ENCODE peak calls at places on chromosomes 11 and 22, in six cellular contexts. O, E, T, U, W and G are unnamed samples. For H3K27me3, the result is how much of the 10 kb centered on the place peaks cover.

GRCh38 chr11:113419426-113420003 is 31.9 kb downstream of the ANKK1 start:
- DNase-seq in O (no peak), E (no peak), T (no peak), U (no peak), W (no peak), G (no peak)

GRCh38 chr11:71144010-71144409 is 108.4 kb downstream of the SHANK2 start:
- DNase-seq in O (no peak), E (no peak), T (no peak), U (no peak), W (no peak), G (no peak)

GRCh38 chr11:10407749-10408472 is 47.2 kb upstream of the AMPD3 start:
- DNase-seq in O (no peak), E (no peak), T (no peak), U (no peak), W (no peak), G (no peak)

GRCh38 chr11:33377100-33377851 is 120.1 kb downstream of the HIPK3 start:
- DNase-seq in O (no peak), E (no peak), T (no peak), U (no peak), W (no peak), G (no peak)

GRCh38 chr22:17774206-17774927 is at the start of gene BID:
- DNase-seq in O (peak), E (no peak), T (no peak), U (peak), W (no peak), G (peak)

GRCh38 chr11:17979770-17980371 is 33.0 kb downstream of the SERGEF start:
- DNase-seq in O (no peak), E (no peak), T (no peak), U (peak), W (no peak), G (no peak)

GRCh38 chr11:44424841-44425240 is 114.9 kb upstream of the ALX4 start:
- DNase-seq in O (no peak), E (no peak), T (no peak), U (no peak), W (no peak), G (no peak)

GRCh38 chr22:42906605-42907338 is 49.7 kb upstream of the ARFGAP3 start:
- DNase-seq in O (peak), E (no peak), T (no peak), U (no peak), W (peak), G (no peak)

GRCh38 chr11:122717264-122717867 is 61.8 kb downstream of the UBASH3B start:
- DNase-seq in O (no peak), E (no peak), T (no peak), U (peak), W (no peak), G (peak)

GRCh38 chr11:108672113-108672512 is 7.2 kb downstream of the DDX10 start:
- DNase-seq in O (peak), E (no peak), T (no peak), U (no peak), W (no peak), G (no peak)

GRCh38 chr11:12942157-12942556 is 67.0 kb upstream of the RASSF10 start:
- DNase-seq in O (no peak), E (no peak), T (no peak), U (no peak), W (no peak), G (no peak)

GRCh38 chr22:25382762-25383161 is 163.3 kb downstream of the CRYBB2 start:
- DNase-seq in O (no peak), E (no peak), T (no peak), U (no peak), W (no peak), G (no peak)
- TF ChIP-seq CTCF in O (no peak), E (peak), T (no peak), U (no peak), W (no peak), G (no peak)

GRCh38 chr22:27638329-27639179 is 163.0 kb downstream of the MN1 start:
- DNase-seq in O (no peak), E (no peak), T (no peak), U (no peak), W (no peak), G (no peak)
- TF ChIP-seq EP300 in O (no peak), E (no peak), T (no peak), U (no peak), W (no peak), G (no peak)

GRCh38 chr22:49685116-49685515 is 142.6 kb downstream of the BRD1 start:
- DNase-seq in O (no peak), E (no peak), T (peak), U (no peak), W (no peak), G (no peak)
- H3K27me3 ChIP-seq in O (under half), E (under half), T (half or more), U (under half), W (under half), G (under half)

DNA sequence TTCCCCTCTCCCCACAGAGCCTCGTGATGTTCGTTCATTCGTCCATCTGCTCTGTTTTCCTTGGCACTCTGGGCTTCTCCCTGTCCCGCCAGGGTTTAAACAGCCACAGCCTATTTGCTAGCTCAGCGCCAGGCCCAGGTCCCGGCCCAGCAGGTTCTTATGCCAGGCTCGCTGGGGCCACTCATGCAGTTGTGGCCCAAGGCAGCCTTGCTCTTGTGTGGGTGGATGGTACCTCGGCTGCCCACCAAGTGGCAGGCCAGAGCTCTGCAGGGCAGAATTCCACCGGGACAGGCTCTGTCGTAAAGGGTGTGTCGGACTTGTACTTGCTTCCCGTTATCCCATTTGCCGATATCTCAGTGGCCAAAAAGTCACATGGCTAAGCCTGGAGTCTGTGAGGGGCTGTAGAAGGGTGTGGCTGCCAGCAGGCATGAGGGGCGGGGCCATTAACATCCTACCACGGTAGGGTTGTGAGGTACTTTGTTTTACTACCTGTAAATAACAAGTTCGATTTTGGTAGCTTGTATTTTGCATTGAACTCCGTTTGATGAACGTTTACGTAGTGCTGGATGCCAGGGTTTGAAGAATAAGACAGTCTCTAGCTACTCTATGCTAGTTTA is 7.9 kb downstream of the FAM118A start:
- DNase-seq in O (no peak), E (no peak), T (no peak), U (peak), W (peak), G (peak)
- TF ChIP-seq CTCF in O (no peak), E (peak), T (peak), U (no peak), W (peak), G (peak)

GRCh38 chr11:2990617-2991476 is 1.3 kb downstream of the NAP1L4 start:
- DNase-seq in O (no peak), E (no peak), T (no peak), U (no peak), W (no peak), G (peak)

GRCh38 chr11:2994336-2994730 is 2.2 kb upstream of the NAP1L4 start:
- DNase-seq in O (no peak), E (no peak), T (peak), U (peak), W (no peak), G (no peak)

GRCh38 chr11:2993000-2993330 is 836 bp upstream of the NAP1L4 start:
- DNase-seq in O (no peak), E (no peak), T (no peak), U (no peak), W (no peak), G (no peak)

GRCh38 chr11:2991477-2992233 is 474 bp downstream of the NAP1L4 start:
- DNase-seq in O (no peak), E (no peak), T (peak), U (no peak), W (no peak), G (no peak)

DNA sequence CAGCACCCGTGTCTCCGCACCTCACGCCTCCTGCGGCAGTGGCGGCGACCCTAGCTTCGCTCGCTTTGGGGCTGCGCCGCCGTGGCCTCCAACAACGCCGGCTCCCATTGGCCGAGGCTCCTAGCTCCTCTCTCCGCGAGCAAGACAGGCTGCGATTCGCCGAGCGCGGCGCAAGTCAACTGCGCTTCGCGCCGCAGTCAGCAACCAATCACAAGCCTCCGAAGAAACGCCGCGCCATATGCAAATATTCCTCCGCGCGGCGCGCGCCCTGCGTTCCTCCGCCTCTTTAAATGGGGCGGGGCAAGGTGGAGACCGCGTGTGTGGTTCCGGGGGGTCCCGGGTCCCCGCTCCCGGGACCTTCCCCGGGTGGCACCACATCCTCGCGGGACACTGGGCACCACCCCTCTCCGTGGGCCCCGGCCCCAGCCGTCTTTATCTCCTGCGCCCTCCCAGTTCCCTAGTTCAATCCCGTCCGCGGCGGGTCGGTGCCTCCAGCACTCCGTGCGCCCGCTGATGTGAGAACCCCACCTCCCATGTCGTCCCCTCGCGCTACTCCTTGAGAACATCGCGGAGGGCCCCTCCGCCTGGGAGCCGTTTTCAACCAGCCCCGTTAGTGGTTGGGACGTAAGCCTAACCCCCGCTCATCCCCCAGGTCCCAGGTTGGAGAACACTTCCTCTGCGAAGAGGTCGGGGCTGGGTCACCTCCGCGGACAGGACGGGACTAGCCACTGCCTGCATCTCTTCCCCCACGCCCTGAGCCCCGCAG is at the start of gene NAP1L4:
- DNase-seq in O (peak), E (peak), T (peak), U (peak), W (peak), G (peak)
- TF ChIP-seq EP300 in O (no peak), E (no peak), T (no peak), U (no peak), W (peak), G (no peak)

GRCh38 chr22:49587987-49588386 is 239.7 kb downstream of the BRD1 start:
- DNase-seq in O (no peak), E (no peak), T (no peak), U (no peak), W (no peak), G (peak)
- H3K27me3 ChIP-seq in O (under half), E (under half), T (under half), U (under half), W (under half), G (under half)

GRCh38 chr11:104876838-104877500 is 21.3 kb downstream of the CASP12 start:
- DNase-seq in O (no peak), E (no peak), T (no peak), U (no peak), W (no peak), G (no peak)

GRCh38 chr11:104876324-104876723 is 21.9 kb downstream of the CASP12 start:
- DNase-seq in O (no peak), E (no peak), T (no peak), U (no peak), W (no peak), G (no peak)

GRCh38 chr11:104872393-104872792 is 25.9 kb downstream of the CASP12 start:
- DNase-seq in O (no peak), E (no peak), T (no peak), U (no peak), W (no peak), G (no peak)

GRCh38 chr11:104870910-104871309 is 27.4 kb downstream of the CASP12 start:
- DNase-seq in O (no peak), E (no peak), T (no peak), U (no peak), W (no peak), G (no peak)

DNA sequence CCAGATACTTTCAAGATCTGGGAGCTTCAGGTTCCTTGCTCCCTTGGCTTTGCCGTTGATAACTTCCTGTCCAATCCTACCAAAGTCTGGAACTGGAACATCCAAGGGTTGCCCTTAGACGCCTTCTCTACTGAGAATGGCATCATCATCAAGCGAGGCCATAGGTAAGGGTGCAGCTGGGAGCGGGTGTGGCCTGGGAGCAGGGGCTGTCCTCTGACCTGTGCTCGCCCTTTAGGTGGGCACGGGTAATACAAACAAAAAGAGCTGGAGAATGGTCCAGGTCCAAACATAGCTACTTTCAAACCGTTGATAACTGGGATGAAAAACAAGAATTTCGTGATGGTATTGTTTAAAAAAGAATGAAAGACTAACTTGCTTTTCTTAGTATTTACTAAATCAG is 25.0 kb downstream of the CASP12 start:
- DNase-seq in O (no peak), E (no peak), T (no peak), U (no peak), W (no peak), G (no peak)
- TF ChIP-seq CTCF in O (no peak), E (no peak), T (no peak), U (no peak), W (no peak), G (no peak)

DNA sequence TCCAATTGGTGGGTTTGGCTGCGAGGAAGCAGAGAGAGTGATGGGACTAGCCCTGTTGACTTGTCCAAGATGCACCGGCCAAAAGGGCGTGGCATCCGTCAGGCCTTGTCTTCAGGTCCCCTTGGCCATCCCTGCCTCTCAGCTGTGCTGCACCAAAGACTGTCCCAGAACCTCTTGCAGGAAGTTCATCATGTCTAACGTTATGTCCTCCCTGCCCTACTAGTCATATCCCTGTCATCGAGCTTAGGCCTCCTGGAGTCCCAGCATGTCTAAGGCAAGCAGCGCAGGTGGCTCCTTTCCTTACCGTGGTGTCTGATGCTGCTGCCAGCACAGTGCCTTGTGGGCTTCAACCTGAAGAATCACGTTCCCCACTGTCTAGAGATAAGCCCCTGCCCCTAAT is 51.2 kb downstream of the NECTIN1 start:
- DNase-seq in O (no peak), E (no peak), T (no peak), U (no peak), W (no peak), G (no peak)
- TF ChIP-seq EP300 in O (no peak), E (no peak), T (no peak), U (no peak), W (no peak), G (no peak)

GRCh38 chr11:134013518-134013917 is 55.4 kb upstream of the JAM3 start:
- DNase-seq in O (no peak), E (no peak), T (no peak), U (no peak), W (no peak), G (no peak)

GRCh38 chr11:134017773-134018430 is 51.0 kb upstream of the JAM3 start:
- DNase-seq in O (no peak), E (no peak), T (no peak), U (no peak), W (no peak), G (no peak)

GRCh38 chr11:134019500-134019899 is 49.4 kb upstream of the JAM3 start:
- DNase-seq in O (no peak), E (no peak), T (no peak), U (no peak), W (no peak), G (no peak)

GRCh38 chr11:134014502-134014901 is 54.4 kb upstream of the JAM3 start:
- DNase-seq in O (no peak), E (no peak), T (no peak), U (no peak), W (no peak), G (no peak)

DNA sequence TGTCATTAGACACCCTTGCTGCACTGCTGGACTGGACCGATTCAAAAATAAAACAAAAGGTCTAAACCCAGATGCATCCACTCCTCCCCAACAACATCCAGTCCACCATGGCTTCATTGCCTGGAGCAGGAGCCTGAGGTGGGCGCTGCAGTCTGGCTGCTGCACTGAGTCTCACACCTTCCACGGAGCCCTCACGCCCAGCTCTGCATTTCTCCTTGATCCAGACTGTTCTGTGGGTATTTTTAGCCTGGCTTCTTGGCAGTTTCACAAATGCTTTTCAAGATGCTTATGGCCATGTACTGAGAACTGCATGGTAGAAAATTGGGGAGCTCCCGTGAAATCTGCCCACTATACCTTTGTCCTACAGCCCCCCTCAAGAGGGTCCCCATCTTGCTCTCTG is 53.3 kb upstream of the JAM3 start:
- DNase-seq in O (no peak), E (no peak), T (no peak), U (no peak), W (no peak), G (no peak)
- H3K27me3 ChIP-seq in O (under half), E (under half), T (under half), U (under half), W (under half), G (under half)